ENCODE peak calls at places on chromosome 12, in four cellular contexts. N is BE2C, P is H4, Y is glutamatergic neuron. V is an unnamed sample.

GRCh38 chr12:22064968-22065367 is 18.9 kb downstream of the CMAS start:
- DNase-seq in P (no peak), N (no peak), Y (no peak), V (no peak)

GRCh38 chr12:132545955-132546354 is 56.0 kb downstream of the FBRSL1 start:
- DNase-seq in Y (no peak), P (no peak), N (no peak), V (no peak)

GRCh38 chr12:41507286-41507685 is 319.2 kb downstream of the PDZRN4 start:
- DNase-seq in N (no peak), Y (no peak), P (no peak), V (no peak)

GRCh38 chr12:57844725-57845477 is 1.6 kb downstream of the CTDSP2 start:
- DNase-seq in P (peak), N (peak), Y (peak), V (no peak)

GRCh38 chr12:108861878-108862587 is 4.7 kb upstream of the SSH1 start:
- DNase-seq in P (no peak), Y (no peak), N (no peak), V (no peak)

GRCh38 chr12:6552140-6552551 is 3.7 kb downstream of the IFFO1 start:
- DNase-seq in Y (no peak), N (no peak), P (peak), V (no peak)

GRCh38 chr12:45327823-45328383 is 112.0 kb downstream of the ANO6 start:
- DNase-seq in N (no peak), Y (no peak), P (no peak), V (no peak)

GRCh38 chr12:130384234-130384633 is 46.5 kb downstream of the PIWIL1 start:
- DNase-seq in Y (no peak), P (no peak), N (no peak), V (no peak)

GRCh38 chr12:122126713-122127597 is 47.1 kb downstream of the IL31 start:
- DNase-seq in N (peak), Y (no peak), P (no peak), V (no peak)

GRCh38 chr12:17028348-17028747 is 422.4 kb upstream of the LMO3 start:
- DNase-seq in P (no peak), Y (no peak), N (no peak), V (no peak)

GRCh38 chr12:58202933-58203713 is 261.8 kb downstream of the ATP23 start:
- DNase-seq in N (no peak), P (no peak), Y (peak), V (no peak)

GRCh38 chr12:116552750-116553383 is 6.3 kb upstream of the MAP1LC3B2 start:
- DNase-seq in Y (no peak), P (no peak), N (no peak), V (no peak)

GRCh38 chr12:68538722-68539614 is 71.7 kb upstream of the RAP1B start:
- DNase-seq in N (no peak), P (peak), Y (no peak), V (no peak)

GRCh38 chr12:41211466-41211865 is 23.3 kb downstream of the PDZRN4 start:
- DNase-seq in N (no peak), Y (no peak), P (no peak), V (no peak)

V was measured in activated gamma-delta T cell.